ENCODE peak calls at places on chromosome 12, in ten cellular contexts. M is NCI-H460; Q is HS-27A; U is hypothalamus; W is mammary epithelial cell; A is activated CD8-positive, alpha-beta T cell treated with anti-CD3 and anti-CD28 coated beads for 36 hours; C is H54; I is tibial nerve; J is occipital lobe; Z is left cardiac atrium. T is an unnamed sample.
A peak's percentile ranks its signal among the peaks of the same experiment; 100 is the strongest.

GRCh38 chr12:93184664-93185368 is 192.9 kb upstream of the NUDT4 start:
- DNase-seq in I (no peak), Q (no peak), Z (no peak), U (no peak), J (no peak), A (no peak), M (no peak), C (no peak), W (no peak), T (no peak)

GRCh38 chr12:78700565-78700964 is 164.0 kb upstream of the SYT1 start:
- DNase-seq in C (no peak), W (no peak), U (no peak), M (no peak), I (no peak), J (no peak), Z (no peak), A (no peak), Q (no peak), T (no peak)

GRCh38 chr12:117896009-117896408 is 72.8 kb downstream of the KSR2 start:
- DNase-seq in J (no peak), U (no peak), M (no peak), W (no peak), C (no peak), Z (no peak), A (no peak), Q (no peak), I (no peak), T (no peak)

GRCh38 chr12:44403185-44403584 is 472.9 kb downstream of the NELL2 start:
- DNase-seq in W (no peak), Z (no peak), I (no peak), A (no peak), M (no peak), C (no peak), Q (no peak), J (no peak), U (no peak), T (no peak)

GRCh38 chr12:112466011-112466422 is 47.3 kb downstream of the PTPN11 start:
- DNase-seq in I (no peak), W (no peak), Q (no peak), A (no peak), C (no peak), U (no peak), M (no peak), J (no peak), Z (no peak), T (no peak)

GRCh38 chr12:7302536-7303113 is 1.2 kb upstream of the ACSM4 start:
- DNase-seq in Z (no peak), U (no peak), A (no peak), M (no peak), I (no peak), Q (no peak), C (no peak), J (no peak), W (no peak), T (no peak)

GRCh38 chr12:4370265-4370664 is 9.2 kb downstream of the FGF23 start:
- DNase-seq in U (no peak), A (no peak), W (no peak), J (no peak), Z (no peak), Q (no peak), C (no peak), M (no peak), I (no peak), T (no peak)

GRCh38 chr12:70386771-70387170 is 20.7 kb downstream of the KCNMB4 start:
- DNase-seq in I (no peak), C (no peak), J (no peak), Z (no peak), U (no peak), A (no peak), M (no peak), Q (no peak), W (no peak), T (no peak)

GRCh38 chr12:53696285-53696654 is 20.4 kb upstream of the ATP5MC2 start:
- DNase-seq in I (no peak), A (no peak), U (peak; percentile 24), Q (no peak), C (peak; percentile 93), J (peak; percentile 56), M (peak; percentile 91), W (peak; percentile 51), Z (peak; percentile 69), T (peak; percentile 83)

GRCh38 chr12:27226319-27226984 is 17.6 kb upstream of the STK38L start:
- DNase-seq in W (peak; percentile 67), Z (peak; percentile 40), U (no peak), C (no peak), Q (no peak), I (no peak), A (no peak), J (no peak), M (no peak), T (peak; percentile 31)

GRCh38 chr12:80617733-80618132 is 89.7 kb upstream of the MYF6 start:
- DNase-seq in Q (no peak), W (no peak), A (no peak), Z (no peak), J (no peak), I (no peak), U (no peak), M (no peak), C (no peak), T (no peak)

GRCh38 chr12:79344855-79345840 is 345.6 kb downstream of the PAWR start:
- DNase-seq in C (peak; percentile 7), M (peak; percentile 53), U (no peak), W (peak; percentile 37), J (no peak), Z (no peak), Q (no peak), A (peak; percentile 25), I (no peak), T (no peak)

GRCh38 chr12:67982165-67982563 is 7.1 kb upstream of the IFNG-AS1 start:
- DNase-seq in I (no peak), M (no peak), Q (no peak), A (no peak), W (no peak), Z (no peak), J (no peak), U (no peak), C (no peak), T (no peak)

GRCh38 chr12:45124485-45125155 is 73.7 kb upstream of the DBX2 start:
- DNase-seq in J (no peak), W (no peak), U (no peak), Z (no peak), M (no peak), A (no peak), C (no peak), I (no peak), Q (no peak), T (no peak)

GRCh38 chr12:6266431-6267006 is 44.0 kb upstream of the PLEKHG6 start:
- DNase-seq in A (no peak), Q (no peak), I (no peak), W (no peak), J (no peak), U (no peak), Z (no peak), M (no peak), C (no peak), T (no peak)

GRCh38 chr12:85005615-85006014 is 30.5 kb downstream of the TSPAN19 start:
- DNase-seq in U (no peak), I (no peak), W (no peak), M (no peak), A (peak; percentile 18), Z (no peak), C (no peak), Q (no peak), J (no peak), T (no peak)

GRCh38 chr12:17361224-17361623 is 728.8 kb downstream of the RERGL start:
- DNase-seq in Q (no peak), Z (no peak), A (no peak), C (no peak), I (no peak), M (no peak), W (no peak), U (no peak), J (no peak), T (no peak)

GRCh38 chr12:74415633-74416032 is 122.0 kb upstream of the ATXN7L3B start:
- DNase-seq in I (no peak), J (no peak), C (no peak), U (no peak), A (no peak), Q (no peak), Z (no peak), W (peak; percentile 15), M (peak; percentile 27), T (no peak)

GRCh38 chr12:5204271-5204670 is 160.6 kb downstream of the KCNA5 start:
- DNase-seq in A (no peak), Z (no peak), C (no peak), W (peak; percentile 24), M (no peak), J (no peak), U (no peak), I (no peak), Q (no peak), T (no peak)

GRCh38 chr12:112117685-112118084 is 7.7 kb upstream of the TRAFD1 start:
- DNase-seq in U (no peak), J (no peak), M (no peak), I (no peak), C (no peak), Z (no peak), A (no peak), Q (no peak), W (no peak), T (no peak)

GRCh38 chr12:39138268-39138667 is 232.9 kb upstream of the CPNE8 start:
- DNase-seq in Z (no peak), U (no peak), A (no peak), Q (no peak), W (no peak), C (no peak), M (no peak), I (no peak), J (no peak), T (no peak)

GRCh38 chr12:67535176-67535575 is 113.4 kb upstream of the DYRK2 start:
- DNase-seq in Q (no peak), C (no peak), A (no peak), W (no peak), I (no peak), Z (no peak), J (no peak), M (no peak), U (no peak), T (no peak)

GRCh38 chr12:116675339-116676107 is 62.3 kb downstream of the SPRING1 start:
- DNase-seq in Z (no peak), I (no peak), M (no peak), U (no peak), J (no peak), C (no peak), Q (no peak), A (no peak), W (no peak), T (no peak)

GRCh38 chr12:28930704-28931103 is 218.4 kb upstream of the FAR2 start:
- DNase-seq in U (no peak), C (no peak), A (no peak), Z (no peak), W (no peak), J (no peak), I (no peak), Q (no peak), M (no peak), T (no peak)

GRCh38 chr12:110591508-110592051 is 8.5 kb upstream of the PPTC7 start:
- DNase-seq in A (no peak), W (no peak), U (no peak), Z (no peak), J (no peak), I (no peak), Q (no peak), M (no peak), C (no peak), T (no peak)

GRCh38 chr12:122491991-122492390 is 8.7 kb downstream of the ZCCHC8 start:
- DNase-seq in A (no peak), Q (no peak), U (no peak), W (no peak), J (no peak), C (no peak), I (no peak), Z (no peak), M (no peak), T (no peak)

GRCh38 chr12:19689801-19690472 is 250.6 kb downstream of the AEBP2 start:
- DNase-seq in Q (no peak), A (no peak), M (no peak), Z (no peak), I (no peak), W (peak; percentile 76), J (no peak), U (no peak), C (no peak), T (peak; percentile 38)

GRCh38 chr12:2745655-2746054 is 49.1 kb upstream of the FKBP4 start:
- DNase-seq in M (no peak), A (no peak), I (no peak), J (no peak), C (no peak), W (no peak), U (no peak), Q (no peak), Z (no peak), T (no peak)